ENCODE peak calls at places on chromosome 9, in ten cellular contexts. One of them, this sample, is unnamed.

GRCh38 chr9:131394464-131395026 is 659 bp downstream of the PRRC2B start:
- DNase-seq in GM23338: peak
- DNase-seq in prostate gland: no peak
- DNase-seq in neural crest cell: no peak
- DNase-seq in HFF-Myc: no peak
- DNase-seq in astrocyte of the spinal cord: no peak
- DNase-seq in IMR-90: no peak
- DNase-seq in HFFc6: peak
- DNase-seq in tibial artery: peak
- DNase-seq in nephron progenitor cell: peak
- DNase-seq in this sample: no peak

GRCh38 chr9:132236662-132237311 is 74.9 kb downstream of the NTNG2 start:
- DNase-seq in GM23338: no peak
- DNase-seq in prostate gland: no peak
- DNase-seq in neural crest cell: no peak
- DNase-seq in HFF-Myc: no peak
- DNase-seq in astrocyte of the spinal cord: no peak
- DNase-seq in IMR-90: no peak
- DNase-seq in HFFc6: no peak
- DNase-seq in tibial artery: no peak
- DNase-seq in nephron progenitor cell: no peak
- DNase-seq in this sample: no peak

GRCh38 chr9:91857831-91858669 is 92.0 kb downstream of the ROR2 start:
- DNase-seq in GM23338: peak
- DNase-seq in prostate gland: no peak
- DNase-seq in neural crest cell: no peak
- DNase-seq in HFF-Myc: no peak
- DNase-seq in astrocyte of the spinal cord: no peak
- DNase-seq in IMR-90: no peak
- DNase-seq in HFFc6: no peak
- DNase-seq in tibial artery: no peak
- DNase-seq in nephron progenitor cell: no peak
- DNase-seq in this sample: no peak

GRCh38 chr9:70668751-70669150 is 254.3 kb upstream of the KLF9 start:
- DNase-seq in GM23338: no peak
- DNase-seq in prostate gland: no peak
- DNase-seq in neural crest cell: no peak
- DNase-seq in HFF-Myc: no peak
- DNase-seq in astrocyte of the spinal cord: no peak
- DNase-seq in IMR-90: no peak
- DNase-seq in HFFc6: peak
- DNase-seq in tibial artery: no peak
- DNase-seq in nephron progenitor cell: no peak
- DNase-seq in this sample: peak

GRCh38 chr9:99565203-99565602 is 256.5 kb upstream of the NR4A3 start:
- DNase-seq in GM23338: no peak
- DNase-seq in prostate gland: no peak
- DNase-seq in neural crest cell: no peak
- DNase-seq in HFF-Myc: no peak
- DNase-seq in astrocyte of the spinal cord: no peak
- DNase-seq in IMR-90: no peak
- DNase-seq in HFFc6: no peak
- DNase-seq in tibial artery: no peak
- DNase-seq in nephron progenitor cell: no peak
- DNase-seq in this sample: no peak

GRCh38 chr9:114462791-114463190 is 42.5 kb downstream of the WHRN start:
- DNase-seq in GM23338: no peak
- DNase-seq in prostate gland: no peak
- DNase-seq in neural crest cell: no peak
- DNase-seq in HFF-Myc: no peak
- DNase-seq in astrocyte of the spinal cord: no peak
- DNase-seq in IMR-90: no peak
- DNase-seq in HFFc6: peak
- DNase-seq in tibial artery: no peak
- DNase-seq in nephron progenitor cell: no peak
- DNase-seq in this sample: no peak

GRCh38 chr9:5002811-5003210 is 17.7 kb downstream of the JAK2 start:
- DNase-seq in GM23338: no peak
- DNase-seq in prostate gland: no peak
- DNase-seq in neural crest cell: no peak
- DNase-seq in HFF-Myc: no peak
- DNase-seq in astrocyte of the spinal cord: no peak
- DNase-seq in IMR-90: peak
- DNase-seq in HFFc6: peak
- DNase-seq in tibial artery: no peak
- DNase-seq in nephron progenitor cell: no peak
- DNase-seq in this sample: no peak

GRCh38 chr9:35366627-35367026 is 123.3 kb upstream of the RUSC2 start:
- DNase-seq in GM23338: no peak
- DNase-seq in prostate gland: no peak
- DNase-seq in neural crest cell: no peak
- DNase-seq in HFF-Myc: no peak
- DNase-seq in astrocyte of the spinal cord: no peak
- DNase-seq in IMR-90: no peak
- DNase-seq in HFFc6: no peak
- DNase-seq in tibial artery: no peak
- DNase-seq in nephron progenitor cell: no peak
- DNase-seq in this sample: no peak

DNA sequence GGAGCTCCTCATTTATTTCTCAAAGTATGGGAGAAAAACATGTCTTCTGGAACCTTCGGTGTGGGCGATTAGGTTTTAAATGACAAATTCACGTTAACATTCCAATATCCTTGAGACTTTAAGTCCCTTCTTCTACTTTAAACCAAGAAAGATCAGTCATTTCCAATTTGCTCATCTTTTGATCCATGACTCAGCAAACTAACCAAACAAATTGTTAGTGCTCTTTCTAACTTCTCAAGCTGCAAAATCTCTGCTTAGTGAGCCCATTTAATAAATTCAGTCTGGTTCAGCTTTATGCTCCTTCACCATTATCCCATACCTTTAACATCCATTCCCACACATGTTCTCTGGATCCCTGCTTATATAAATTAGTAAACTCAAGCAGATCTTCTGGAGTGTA is 5.5 kb upstream of the CCDC180 start:
- DNase-seq in GM23338: no peak
- DNase-seq in prostate gland: no peak
- DNase-seq in neural crest cell: no peak
- DNase-seq in HFF-Myc: no peak
- DNase-seq in astrocyte of the spinal cord: no peak
- DNase-seq in IMR-90: no peak
- DNase-seq in HFFc6: no peak
- DNase-seq in tibial artery: no peak
- DNase-seq in nephron progenitor cell: no peak
- DNase-seq in this sample: no peak
- TF ChIP-seq CTCF in GM23338: no peak
- TF ChIP-seq CTCF in prostate gland: no peak
- TF ChIP-seq CTCF in neural crest cell: no peak
- TF ChIP-seq CTCF in HFF-Myc: no peak
- TF ChIP-seq CTCF in astrocyte of the spinal cord: no peak
- TF ChIP-seq CTCF in IMR-90: no peak
- TF ChIP-seq CTCF in HFFc6: no peak
- TF ChIP-seq CTCF in tibial artery: no peak
- TF ChIP-seq CTCF in nephron progenitor cell: no peak
- TF ChIP-seq CTCF in this sample: no peak

GRCh38 chr9:96450613-96451544 is 910 bp downstream of the HABP4 start:
- DNase-seq in GM23338: peak
- DNase-seq in prostate gland: peak
- DNase-seq in neural crest cell: peak
- DNase-seq in HFF-Myc: no peak
- DNase-seq in astrocyte of the spinal cord: peak
- DNase-seq in IMR-90: peak
- DNase-seq in HFFc6: no peak
- DNase-seq in tibial artery: peak
- DNase-seq in nephron progenitor cell: peak
- DNase-seq in this sample: peak

GRCh38 chr9:96449522-96449843 is 486 bp upstream of the HABP4 start:
- DNase-seq in GM23338: peak
- DNase-seq in prostate gland: no peak
- DNase-seq in neural crest cell: no peak
- DNase-seq in HFF-Myc: no peak
- DNase-seq in astrocyte of the spinal cord: no peak
- DNase-seq in IMR-90: no peak
- DNase-seq in HFFc6: no peak
- DNase-seq in tibial artery: no peak
- DNase-seq in nephron progenitor cell: no peak
- DNase-seq in this sample: no peak

GRCh38 chr9:96457266-96457665 is 7.3 kb downstream of the HABP4 start:
- DNase-seq in GM23338: no peak
- DNase-seq in prostate gland: no peak
- DNase-seq in neural crest cell: no peak
- DNase-seq in HFF-Myc: no peak
- DNase-seq in astrocyte of the spinal cord: no peak
- DNase-seq in IMR-90: no peak
- DNase-seq in HFFc6: no peak
- DNase-seq in tibial artery: no peak
- DNase-seq in nephron progenitor cell: no peak
- DNase-seq in this sample: no peak

GRCh38 chr9:96449844-96450612 is at the start of gene HABP4:
- DNase-seq in GM23338: peak
- DNase-seq in prostate gland: peak
- DNase-seq in neural crest cell: peak
- DNase-seq in HFF-Myc: peak
- DNase-seq in astrocyte of the spinal cord: peak
- DNase-seq in IMR-90: peak
- DNase-seq in HFFc6: peak
- DNase-seq in tibial artery: peak
- DNase-seq in nephron progenitor cell: peak
- DNase-seq in this sample: peak

DNA sequence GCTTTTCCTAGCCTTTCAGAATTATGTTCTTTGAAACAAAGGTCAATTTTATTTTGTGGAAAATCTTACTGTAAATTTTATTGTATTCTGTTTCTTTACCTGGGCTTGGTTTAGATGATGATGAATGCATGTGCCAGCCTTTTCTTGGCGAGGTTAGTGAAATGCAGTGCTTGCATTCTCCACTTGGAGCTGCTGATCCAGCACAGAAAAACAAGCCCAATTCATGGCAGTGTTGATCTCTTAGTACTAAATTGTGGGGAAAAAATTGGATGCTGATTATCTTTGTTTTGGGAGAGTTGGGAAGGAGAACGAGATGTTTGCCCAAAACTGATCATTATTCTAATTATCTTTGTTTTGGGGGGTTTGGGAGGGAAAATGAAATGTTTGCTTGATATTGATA is 3.7 kb downstream of the HABP4 start:
- DNase-seq in GM23338: peak
- DNase-seq in prostate gland: peak
- DNase-seq in neural crest cell: no peak
- DNase-seq in HFF-Myc: no peak
- DNase-seq in astrocyte of the spinal cord: peak
- DNase-seq in IMR-90: peak
- DNase-seq in HFFc6: peak
- DNase-seq in tibial artery: no peak
- DNase-seq in nephron progenitor cell: no peak
- DNase-seq in this sample: peak
- TF ChIP-seq CTCF in GM23338: peak
- TF ChIP-seq CTCF in prostate gland: peak
- TF ChIP-seq CTCF in neural crest cell: peak
- TF ChIP-seq CTCF in HFF-Myc: peak
- TF ChIP-seq CTCF in astrocyte of the spinal cord: peak
- TF ChIP-seq CTCF in IMR-90: peak
- TF ChIP-seq CTCF in HFFc6: peak
- TF ChIP-seq CTCF in tibial artery: peak
- TF ChIP-seq CTCF in nephron progenitor cell: peak
- TF ChIP-seq CTCF in this sample: peak

DNA sequence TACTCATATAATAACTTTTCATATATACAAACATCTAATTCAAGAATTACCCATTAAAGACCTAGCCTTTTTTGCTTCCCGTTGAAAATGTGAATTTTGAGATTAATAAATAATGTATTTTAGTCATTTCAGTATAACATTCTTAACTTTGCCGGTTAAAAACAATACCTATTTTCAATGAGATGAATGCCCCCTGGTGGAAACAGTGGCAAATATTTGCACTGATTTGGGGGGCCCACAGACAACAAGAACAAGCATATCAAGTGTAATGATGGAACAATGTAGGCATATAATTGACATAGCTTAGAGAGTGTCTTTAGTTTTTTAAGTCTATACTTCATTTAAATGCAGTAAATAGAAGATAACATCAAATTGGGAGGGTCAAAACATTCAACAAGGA is 111.9 kb downstream of the NTRK2 start:
- DNase-seq in GM23338: peak
- DNase-seq in prostate gland: no peak
- DNase-seq in neural crest cell: no peak
- DNase-seq in HFF-Myc: no peak
- DNase-seq in astrocyte of the spinal cord: peak
- DNase-seq in IMR-90: no peak
- DNase-seq in HFFc6: no peak
- DNase-seq in tibial artery: no peak
- DNase-seq in nephron progenitor cell: peak
- DNase-seq in this sample: peak
- TF ChIP-seq CTCF in GM23338: peak
- TF ChIP-seq CTCF in prostate gland: peak
- TF ChIP-seq CTCF in neural crest cell: peak
- TF ChIP-seq CTCF in HFF-Myc: peak
- TF ChIP-seq CTCF in astrocyte of the spinal cord: peak
- TF ChIP-seq CTCF in IMR-90: peak
- TF ChIP-seq CTCF in HFFc6: peak
- TF ChIP-seq CTCF in tibial artery: peak
- TF ChIP-seq CTCF in nephron progenitor cell: peak
- TF ChIP-seq CTCF in this sample: peak

GRCh38 chr9:120724757-120725156 is 10.5 kb upstream of the MEGF9 start:
- DNase-seq in GM23338: no peak
- DNase-seq in prostate gland: no peak
- DNase-seq in neural crest cell: no peak
- DNase-seq in HFF-Myc: no peak
- DNase-seq in astrocyte of the spinal cord: no peak
- DNase-seq in IMR-90: no peak
- DNase-seq in HFFc6: no peak
- DNase-seq in tibial artery: no peak
- DNase-seq in nephron progenitor cell: no peak
- DNase-seq in this sample: no peak
- TF ChIP-seq CTCF in GM23338: no peak
- TF ChIP-seq CTCF in prostate gland: no peak
- TF ChIP-seq CTCF in neural crest cell: no peak
- TF ChIP-seq CTCF in HFF-Myc: no peak
- TF ChIP-seq CTCF in astrocyte of the spinal cord: no peak
- TF ChIP-seq CTCF in IMR-90: no peak
- TF ChIP-seq CTCF in HFFc6: no peak
- TF ChIP-seq CTCF in tibial artery: no peak
- TF ChIP-seq CTCF in nephron progenitor cell: no peak
- TF ChIP-seq CTCF in this sample: no peak